ENCODE peak calls at places on chromosome 21, in five cellular contexts. H is K562, I is H1, S is GM12878, Q is HepG2. Y is an unnamed sample.

GRCh38 chr21:14115646-14116045 is 95.1 kb downstream of the LIPI start:
- DNase-seq in H (no peak), I (no peak), S (no peak), Q (no peak), Y (no peak)

GRCh38 chr21:35779690-35780570 is 280.4 kb downstream of the SETD4 start:
- DNase-seq in H (no peak), I (no peak), S (no peak), Q (no peak), Y (no peak)

GRCh38 chr21:20997633-20998455 is at the start of gene NCAM2:
- DNase-seq in H (peak; percentile 75), I (no peak), S (no peak), Q (peak; percentile 9), Y (no peak)

GRCh38 chr21:21163904-21164303 is 165.7 kb downstream of the NCAM2 start:
- DNase-seq in H (peak; percentile 44), I (no peak), S (no peak), Q (peak; percentile 26), Y (peak; percentile 28)

GRCh38 chr21:35075546-35075945 is 26.4 kb upstream of the RUNX1 start:
- DNase-seq in H (peak; percentile 34), I (no peak), S (no peak), Q (no peak), Y (no peak)

GRCh38 chr21:46114963-46115362 is 17.1 kb downstream of the COL6A2 start:
- DNase-seq in H (no peak), I (no peak), S (no peak), Q (no peak), Y (no peak)

GRCh38 chr21:40793057-40793456 is 53.9 kb downstream of the DSCAM start:
- DNase-seq in H (no peak), I (no peak), S (no peak), Q (no peak), Y (no peak)

GRCh38 chr21:26655466-26655865 is 82.4 kb upstream of the CYYR1 start:
- DNase-seq in H (no peak), I (no peak), S (no peak), Q (no peak), Y (no peak)

GRCh38 chr21:36320421-36321324 is 676 bp downstream of the MORC3 start:
- DNase-seq in H (no peak), I (no peak), S (peak; percentile 17), Q (peak; percentile 35), Y (peak; percentile 30)

GRCh38 chr21:45326834-45327457 is 39.3 kb upstream of the POFUT2 start:
- DNase-seq in H (no peak), I (no peak), S (no peak), Q (no peak), Y (no peak)

GRCh38 chr21:36749935-36750578 is 51.1 kb downstream of the SIM2 start:
- DNase-seq in H (no peak), I (peak; percentile 84), S (no peak), Q (no peak), Y (no peak)

GRCh38 chr21:26210614-26211013 is 40.0 kb upstream of the APP start:
- DNase-seq in H (no peak), I (no peak), S (no peak), Q (no peak), Y (no peak)

GRCh38 chr21:44423312-44423821 is 31.9 kb upstream of the LRRC3 start:
- DNase-seq in H (no peak), I (no peak), S (no peak), Q (no peak), Y (no peak)

GRCh38 chr21:31180256-31181088 is 142.2 kb upstream of the KRTAP19-8 start:
- DNase-seq in H (peak; percentile 25), I (no peak), S (no peak), Q (peak; percentile 13), Y (peak; percentile 9)

GRCh38 chr21:45363921-45364463 is 41.0 kb upstream of the COL18A1 start:
- DNase-seq in H (peak; percentile 75), I (no peak), S (peak; percentile 8), Q (peak; percentile 82), Y (peak; percentile 91)

GRCh38 chr21:44711327-44712202 is at the start of gene TSPEAR:
- DNase-seq in H (no peak), I (no peak), S (no peak), Q (no peak), Y (no peak)

GRCh38 chr21:43853851-43854772 is 10.9 kb upstream of the AGPAT3 start:
- DNase-seq in H (no peak), I (no peak), S (no peak), Q (no peak), Y (no peak)

GRCh38 chr21:18877932-18878331 is 474.3 kb upstream of the TMPRSS15 start:
- DNase-seq in H (no peak), I (no peak), S (no peak), Q (no peak), Y (no peak)

GRCh38 chr21:25983745-25984144 is 186.8 kb downstream of the APP start:
- DNase-seq in H (no peak), I (no peak), S (no peak), Q (no peak), Y (no peak)

GRCh38 chr21:36068748-36069398 is 951 bp upstream of the CBR1 start:
- DNase-seq in H (no peak), I (no peak), S (no peak), Q (no peak), Y (no peak)

GRCh38 chr21:38490411-38491020 is 7.8 kb downstream of the ERG start:
- DNase-seq in H (no peak), I (no peak), S (no peak), Q (no peak), Y (no peak)
- H3K4me2 ChIP-seq in H (no peak overlapping the region), I (no peak overlapping the region), S (no peak overlapping the region), Q (no peak overlapping the region), Y (no peak overlapping the region)

GRCh38 chr21:29441651-29442050 is 142.9 kb downstream of the BACH1 start:
- DNase-seq in H (no peak), I (no peak), S (no peak), Q (no peak), Y (no peak)
- TF ChIP-seq USF2 in H (no peak), I (no peak), S (no peak), Q (no peak), Y (no peak)

DNA sequence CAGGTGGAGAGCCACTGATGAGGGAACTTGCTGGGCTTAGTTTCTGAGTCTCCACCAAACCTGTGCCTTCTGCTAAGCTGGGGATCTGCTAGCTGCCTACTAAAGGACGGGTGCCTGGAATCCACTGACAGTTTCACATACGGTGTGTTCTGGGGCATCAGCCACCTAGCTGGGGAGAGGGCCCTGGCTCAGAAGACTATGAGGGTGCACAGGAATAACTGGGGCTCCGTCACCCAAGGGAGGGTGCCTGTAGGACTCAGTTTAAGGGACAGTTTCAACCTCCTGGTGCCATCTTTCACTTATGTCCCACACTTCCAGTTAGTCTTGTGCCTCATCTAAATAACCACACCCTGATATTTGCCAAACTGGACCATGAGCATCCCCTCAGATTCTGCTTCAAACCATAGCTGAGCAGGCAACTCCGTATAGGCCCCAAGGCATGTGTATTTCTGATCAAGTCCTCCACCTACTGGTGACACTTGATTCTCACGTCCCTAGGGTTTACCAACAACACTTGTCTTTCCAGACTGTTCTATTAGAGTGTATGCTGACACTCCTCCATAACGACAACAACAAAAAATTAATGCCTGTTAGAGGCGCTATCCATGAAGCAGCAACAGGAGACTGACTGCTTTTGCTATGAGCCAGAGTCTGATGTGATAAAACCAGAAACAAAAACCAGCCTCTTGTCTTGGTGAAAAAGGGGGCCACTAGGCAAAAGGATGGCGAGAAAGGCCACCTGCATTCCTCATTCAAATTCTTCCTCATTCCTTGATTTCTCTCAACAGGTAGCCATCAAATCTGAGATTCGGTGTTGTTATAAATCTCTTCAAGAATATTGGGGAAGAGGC is 55.0 kb upstream of the PAXBP1 start:
- DNase-seq in H (peak; percentile 38), I (no peak), S (peak; percentile 13), Q (peak; percentile 54), Y (peak; percentile 18)
- TF ChIP-seq KDM1A in H (no peak), I (no peak), S (no peak), Q (no peak), Y (no peak)

GRCh38 chr21:38596264-38597042 is 98.2 kb upstream of the ERG start:
- DNase-seq in H (no peak), I (no peak), S (no peak), Q (peak; percentile 12), Y (no peak)
- H3K4me2 ChIP-seq in H (no peak overlapping the region), I (no peak overlapping the region), S (no peak overlapping the region), Q (no peak overlapping the region), Y (no peak overlapping the region)

GRCh38 chr21:28431527-28432200 is 561.0 kb downstream of the LTN1 start:
- DNase-seq in H (no peak), I (no peak), S (no peak), Q (no peak), Y (no peak)
- TF ChIP-seq USF2 in H (no peak), I (no peak), S (no peak), Q (no peak), Y (no peak)

DNA sequence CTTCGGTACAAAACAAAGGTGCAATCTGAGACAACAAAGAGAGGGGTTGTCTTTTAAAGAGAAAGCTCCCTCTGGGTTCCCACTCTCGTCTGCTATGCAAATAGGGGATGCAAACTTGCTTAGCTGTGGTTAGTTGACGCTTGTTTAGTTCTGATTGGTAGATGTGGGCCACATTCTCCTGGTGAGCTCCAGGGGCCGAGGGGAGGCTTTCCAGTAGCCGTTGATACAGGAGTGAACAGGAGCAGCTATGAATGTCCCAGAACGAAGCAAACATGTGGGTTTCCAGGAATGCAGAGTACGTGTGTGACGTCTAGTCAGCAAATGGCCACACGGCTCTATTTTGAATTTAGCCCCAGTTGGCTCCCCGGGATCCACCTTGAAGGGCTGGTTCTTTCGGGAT is 14.7 kb downstream of the TFF2 start:
- DNase-seq in H (no peak), I (peak; percentile 25), S (no peak), Q (peak; percentile 7), Y (no peak)
- TF ChIP-seq KDM1A in H (no peak), I (no peak), S (no peak), Q (no peak), Y (no peak)